ENCODE peak calls at places on chromosomes 11 and 22, in five cellular contexts. G, X, C, T and V are unnamed samples.

GRCh38 chr22:27509132-27509920 is 292.2 kb downstream of the MN1 start:
- DNase-seq in G (no peak), X (no peak), C (no peak), T (no peak), V (no peak)

GRCh38 chr11:116518141-116518540 is 254.6 kb downstream of the BUD13 start:
- DNase-seq in G (no peak), X (no peak), C (no peak), T (no peak), V (no peak)

GRCh38 chr11:14914536-14914935 is 22.5 kb upstream of the CYP2R1 start:
- DNase-seq in G (no peak), X (no peak), C (no peak), T (no peak), V (no peak)

GRCh38 chr22:17243524-17243923 is 24.3 kb upstream of the ADA2 start:
- DNase-seq in G (no peak), X (no peak), C (peak; percentile 84), T (peak; percentile 9), V (no peak)

GRCh38 chr11:2512431-2513407 is 67.9 kb downstream of the KCNQ1 start:
- DNase-seq in G (no peak), X (no peak), C (no peak), T (no peak), V (no peak)

GRCh38 chr11:100823360-100823759 is 136.3 kb downstream of the ARHGAP42 start:
- DNase-seq in G (no peak), X (no peak), C (no peak), T (no peak), V (no peak)

GRCh38 chr22:38202437-38203089 is 769 bp downstream of the MAFF start:
- DNase-seq in G (no peak), X (peak; percentile 50), C (no peak), T (peak; percentile 83), V (no peak)

GRCh38 chr11:71207563-71207962 is 44.8 kb downstream of the SHANK2 start:
- DNase-seq in G (no peak), X (no peak), C (no peak), T (no peak), V (no peak)

GRCh38 chr11:28566643-28567042 is 458.5 kb downstream of the METTL15 start:
- DNase-seq in G (peak; percentile 41), X (no peak), C (no peak), T (peak; percentile 23), V (peak; percentile 52)

GRCh38 chr11:76225122-76225584 is 18.9 kb upstream of the WNT11 start:
- DNase-seq in G (no peak), X (no peak), C (no peak), T (no peak), V (no peak)

GRCh38 chr11:85955531-85955930 is 100.3 kb downstream of the CCDC83 start:
- DNase-seq in G (no peak), X (no peak), C (no peak), T (no peak), V (no peak)

GRCh38 chr11:131993291-131993690 is 622.9 kb downstream of the NTM start:
- DNase-seq in G (no peak), X (no peak), C (no peak), T (no peak), V (no peak)

GRCh38 chr11:2128512-2129322 is 10.5 kb downstream of the IGF2 start:
- DNase-seq in G (no peak), X (peak; percentile 35), C (no peak), T (no peak), V (no peak)

GRCh38 chr11:103812680-103813079 is 223.8 kb upstream of the DDI1 start:
- DNase-seq in G (no peak), X (no peak), C (no peak), T (no peak), V (no peak)

GRCh38 chr11:93169950-93170561 is 27.7 kb downstream of the SLC36A4 start:
- DNase-seq in G (no peak), X (peak; percentile 24), C (no peak), T (peak; percentile 24), V (peak; percentile 22)

GRCh38 chr11:65445101-65445603 is 22.6 kb downstream of the NEAT1 start:
- DNase-seq in G (no peak), X (no peak), C (no peak), T (no peak), V (no peak)

GRCh38 chr11:129373489-129373953 is 2.1 kb upstream of the BARX2 start:
- DNase-seq in G (no peak), X (no peak), C (no peak), T (no peak), V (no peak)

GRCh38 chr22:22397875-22398524 is 110.5 kb downstream of the ZNF280B start:
- DNase-seq in G (no peak), X (no peak), C (no peak), T (no peak), V (no peak)

GRCh38 chr11:83063073-83063754 is 8.5 kb downstream of the RAB30 start:
- DNase-seq in G (no peak), X (no peak), C (peak; percentile 88), T (no peak), V (no peak)

GRCh38 chr11:3916962-3917361 is 61.5 kb downstream of the STIM1 start:
- DNase-seq in G (no peak), X (no peak), C (no peak), T (no peak), V (no peak)

GRCh38 chr11:104876838-104877500 is 21.3 kb downstream of the CASP12 start:
- DNase-seq in G (no peak), X (no peak), C (no peak), T (no peak), V (no peak)

GRCh38 chr22:20211997-20212753 is 55.9 kb downstream of the RTN4R start:
- DNase-seq in G (no peak), X (no peak), C (no peak), T (peak; percentile 85), V (peak; percentile 56)

GRCh38 chr22:45226681-45227186 is 14.0 kb downstream of the KIAA0930 start:
- DNase-seq in G (no peak), X (no peak), C (no peak), T (no peak), V (no peak)

GRCh38 chr11:116446048-116446399 is 326.8 kb downstream of the BUD13 start:
- DNase-seq in G (no peak), X (no peak), C (no peak), T (no peak), V (no peak)

GRCh38 chr11:11427185-11427944 is 74.3 kb upstream of the CSNK2A3 start:
- DNase-seq in G (no peak), X (no peak), C (no peak), T (no peak), V (no peak)

GRCh38 chr11:71247551-71248250 is 4.7 kb downstream of the SHANK2 start:
- DNase-seq in G (no peak), X (no peak), C (no peak), T (no peak), V (no peak)

GRCh38 chr22:22210375-22210774 is 34.2 kb upstream of the VPREB1 start:
- DNase-seq in G (no peak), X (no peak), C (no peak), T (no peak), V (peak; percentile 22)

GRCh38 chr11:81874627-81875026 is 859.0 kb downstream of the FAM181B start:
- DNase-seq in G (no peak), X (no peak), C (peak; percentile 44), T (no peak), V (no peak)

GRCh38 chr11:29258411-29258810 is 758.4 kb downstream of the KCNA4 start:
- DNase-seq in G (no peak), X (no peak), C (no peak), T (no peak), V (no peak)

GRCh38 chr11:111361082-111361801 is 17.8 kb downstream of the POU2AF1 start:
- DNase-seq in G (no peak), X (no peak), C (no peak), T (no peak), V (no peak)
- TF ChIP-seq ZNF274 in G (no peak), X (no peak), C (no peak), T (no peak), V (no peak)

GRCh38 chr11:64206457-64207246 is at the start of gene FERMT3:
- DNase-seq in G (no peak), X (no peak), C (peak; percentile 41), T (peak; percentile 84), V (no peak)

GRCh38 chr11:64202992-64203391 is 3.5 kb upstream of the FERMT3 start:
- DNase-seq in G (no peak), X (no peak), C (no peak), T (no peak), V (no peak)

GRCh38 chr11:64204080-64204440 is 2.5 kb upstream of the FERMT3 start:
- DNase-seq in G (no peak), X (no peak), C (no peak), T (no peak), V (no peak)

GRCh38 chr11:64203421-64204079 is 3.0 kb upstream of the FERMT3 start:
- DNase-seq in G (no peak), X (no peak), C (no peak), T (no peak), V (no peak)

GRCh38 chr11:64204464-64204989 is 2.0 kb upstream of the FERMT3 start:
- DNase-seq in G (peak; percentile 53), X (peak; percentile 59), C (peak; percentile 52), T (peak; percentile 96), V (peak; percentile 88)
- TF ChIP-seq RAD21 in G (peak; percentile 88), X (peak; percentile 68), C (peak; percentile 82), T (peak; percentile 87), V (peak; percentile 94)

GRCh38 chr22:49294656-49295464 is 532.8 kb downstream of the BRD1 start:
- DNase-seq in G (no peak), X (no peak), C (no peak), T (no peak), V (no peak)

GRCh38 chr22:49295465-49295743 is 532.3 kb downstream of the BRD1 start:
- DNase-seq in G (no peak), X (no peak), C (no peak), T (no peak), V (no peak)

GRCh38 chr22:49297286-49297870 is 530.3 kb downstream of the BRD1 start:
- DNase-seq in G (no peak), X (no peak), C (no peak), T (no peak), V (no peak)

GRCh38 chr22:49296561-49296960 is 531.1 kb downstream of the BRD1 start:
- DNase-seq in G (no peak), X (no peak), C (no peak), T (no peak), V (no peak)

GRCh38 chr22:49295851-49296560 is 531.7 kb downstream of the BRD1 start:
- DNase-seq in G (no peak), X (no peak), C (no peak), T (no peak), V (no peak)
- TF ChIP-seq ZNF274 in G (no peak), X (no peak), C (no peak), T (no peak), V (no peak)

DNA sequence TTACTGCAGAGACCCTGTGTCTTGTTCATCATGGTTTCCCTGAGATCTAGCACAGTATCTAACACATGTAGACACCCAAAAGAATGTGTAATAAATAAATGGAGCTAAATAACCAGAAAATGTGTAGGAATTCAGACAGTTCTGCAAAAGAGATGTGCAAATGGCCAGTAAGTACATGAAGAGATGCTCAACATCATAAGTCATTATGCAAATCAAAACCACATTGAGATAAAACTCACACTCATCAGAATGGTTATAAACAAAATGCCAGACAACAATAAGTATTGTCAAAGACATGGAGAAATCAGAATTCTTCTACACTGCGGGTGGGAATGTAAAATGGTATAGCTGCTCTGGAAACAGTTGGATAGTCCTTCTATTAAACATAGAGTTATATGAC is 88.5 kb downstream of the RBFOX2 start:
- DNase-seq in G (no peak), X (no peak), C (no peak), T (no peak), V (no peak)
- TF ChIP-seq RAD21 in G (no peak), X (no peak), C (no peak), T (no peak), V (no peak)

GRCh38 chr22:29148036-29148435 is 57.7 kb upstream of the EMID1 start:
- DNase-seq in G (no peak), X (no peak), C (no peak), T (no peak), V (no peak)
- TF ChIP-seq ZNF274 in G (no peak), X (no peak), C (no peak), T (no peak), V (no peak)